ENCODE peak calls at places on chromosomes 7 and 10, in five cellular contexts. One of them, this sample, is unnamed.

GRCh38 chr7:35624299-35625186 is 70.4 kb downstream of the HERPUD2 start:
- DNase-seq in uterus: no peak
- DNase-seq in heart right ventricle: peak
- DNase-seq in epithelial cell of esophagus: peak
- DNase-seq in heart left ventricle: peak
- DNase-seq in this sample: no peak

GRCh38 chr10:127848226-127848625 is 44.5 kb downstream of the CLRN3 start:
- DNase-seq in uterus: no peak
- DNase-seq in heart right ventricle: no peak
- DNase-seq in epithelial cell of esophagus: no peak
- DNase-seq in heart left ventricle: no peak
- DNase-seq in this sample: no peak

GRCh38 chr7:134697487-134697886 is 50.8 kb downstream of the BPGM start:
- DNase-seq in uterus: no peak
- DNase-seq in heart right ventricle: no peak
- DNase-seq in epithelial cell of esophagus: peak
- DNase-seq in heart left ventricle: no peak
- DNase-seq in this sample: no peak

GRCh38 chr10:50470798-50471582 is 152.8 kb downstream of the SGMS1 start:
- DNase-seq in uterus: no peak
- DNase-seq in heart right ventricle: no peak
- DNase-seq in epithelial cell of esophagus: peak
- DNase-seq in heart left ventricle: no peak
- DNase-seq in this sample: no peak

GRCh38 chr7:134693256-134693655 is 46.6 kb downstream of the BPGM start:
- DNase-seq in uterus: peak
- DNase-seq in heart right ventricle: no peak
- DNase-seq in epithelial cell of esophagus: peak
- DNase-seq in heart left ventricle: no peak
- DNase-seq in this sample: peak

GRCh38 chr7:134567368-134567767 is 18.5 kb downstream of the AKR1B15 start:
- DNase-seq in uterus: no peak
- DNase-seq in heart right ventricle: no peak
- DNase-seq in epithelial cell of esophagus: no peak
- DNase-seq in heart left ventricle: no peak
- DNase-seq in this sample: no peak

GRCh38 chr7:18610331-18610948 is 114.9 kb downstream of the HDAC9 start:
- DNase-seq in uterus: no peak
- DNase-seq in heart right ventricle: no peak
- DNase-seq in epithelial cell of esophagus: peak
- DNase-seq in heart left ventricle: no peak
- DNase-seq in this sample: no peak

GRCh38 chr10:125190961-125191360 is 30.6 kb upstream of the CTBP2 start:
- DNase-seq in uterus: no peak
- DNase-seq in heart right ventricle: no peak
- DNase-seq in epithelial cell of esophagus: no peak
- DNase-seq in heart left ventricle: no peak
- DNase-seq in this sample: no peak

GRCh38 chr7:104231054-104232046 is 23.5 kb upstream of the ORC5 start:
- DNase-seq in uterus: peak
- DNase-seq in heart right ventricle: no peak
- DNase-seq in epithelial cell of esophagus: peak
- DNase-seq in heart left ventricle: peak
- DNase-seq in this sample: peak

GRCh38 chr10:71294856-71295255 is 24.2 kb upstream of the SLC29A3 start:
- DNase-seq in uterus: no peak
- DNase-seq in heart right ventricle: no peak
- DNase-seq in epithelial cell of esophagus: no peak
- DNase-seq in heart left ventricle: no peak
- DNase-seq in this sample: no peak

GRCh38 chr10:20466731-20467130 is 430.4 kb downstream of the NEBL start:
- DNase-seq in uterus: no peak
- DNase-seq in heart right ventricle: no peak
- DNase-seq in epithelial cell of esophagus: peak
- DNase-seq in heart left ventricle: no peak
- DNase-seq in this sample: no peak

GRCh38 chr10:112546474-112546873 is 99.5 kb downstream of the VTI1A start:
- DNase-seq in uterus: no peak
- DNase-seq in heart right ventricle: no peak
- DNase-seq in epithelial cell of esophagus: no peak
- DNase-seq in heart left ventricle: no peak
- DNase-seq in this sample: no peak

GRCh38 chr7:14833707-14834106 is 68.8 kb downstream of the DGKB start:
- DNase-seq in uterus: no peak
- DNase-seq in heart right ventricle: no peak
- DNase-seq in epithelial cell of esophagus: no peak
- DNase-seq in heart left ventricle: no peak
- DNase-seq in this sample: no peak

GRCh38 chr10:9012312-9012711 is 957.8 kb downstream of the GATA3 start:
- DNase-seq in uterus: no peak
- DNase-seq in heart right ventricle: no peak
- DNase-seq in epithelial cell of esophagus: peak
- DNase-seq in heart left ventricle: no peak
- DNase-seq in this sample: no peak

GRCh38 chr7:16411391-16411790 is 9.9 kb downstream of the CRPPA start:
- DNase-seq in uterus: no peak
- DNase-seq in heart right ventricle: no peak
- DNase-seq in epithelial cell of esophagus: peak
- DNase-seq in heart left ventricle: no peak
- DNase-seq in this sample: no peak

GRCh38 chr7:130210181-130210935 is 2.7 kb downstream of the SSMEM1 start:
- DNase-seq in uterus: no peak
- DNase-seq in heart right ventricle: no peak
- DNase-seq in epithelial cell of esophagus: peak
- DNase-seq in heart left ventricle: no peak
- DNase-seq in this sample: no peak

GRCh38 chr10:95273393-95274312 is 17.1 kb downstream of the PDLIM1 start:
- DNase-seq in uterus: peak
- DNase-seq in heart right ventricle: no peak
- DNase-seq in epithelial cell of esophagus: peak
- DNase-seq in heart left ventricle: no peak
- DNase-seq in this sample: peak

GRCh38 chr7:135159359-135160087 is 11.0 kb downstream of the CYREN start:
- DNase-seq in uterus: no peak
- DNase-seq in heart right ventricle: no peak
- DNase-seq in epithelial cell of esophagus: no peak
- DNase-seq in heart left ventricle: no peak
- DNase-seq in this sample: no peak

GRCh38 chr10:79050896-79051555 is 17.7 kb upstream of the ZMIZ1 start:
- DNase-seq in uterus: no peak
- DNase-seq in heart right ventricle: no peak
- DNase-seq in epithelial cell of esophagus: peak
- DNase-seq in heart left ventricle: no peak
- DNase-seq in this sample: no peak

GRCh38 chr7:41698726-41699125 is 4.2 kb downstream of the INHBA start:
- DNase-seq in uterus: no peak
- DNase-seq in heart right ventricle: no peak
- DNase-seq in epithelial cell of esophagus: peak
- DNase-seq in heart left ventricle: no peak
- DNase-seq in this sample: no peak

GRCh38 chr7:42002654-42003053 is 234.4 kb downstream of the GLI3 start:
- DNase-seq in uterus: no peak
- DNase-seq in heart right ventricle: no peak
- DNase-seq in epithelial cell of esophagus: no peak
- DNase-seq in heart left ventricle: no peak
- DNase-seq in this sample: no peak

GRCh38 chr10:104113557-104113956 is 8.4 kb upstream of the SFR1 start:
- DNase-seq in uterus: no peak
- DNase-seq in heart right ventricle: no peak
- DNase-seq in epithelial cell of esophagus: no peak
- DNase-seq in heart left ventricle: no peak
- DNase-seq in this sample: no peak

GRCh38 chr10:1327759-1328158 is 271.6 kb downstream of the WDR37 start:
- DNase-seq in uterus: no peak
- DNase-seq in heart right ventricle: no peak
- DNase-seq in epithelial cell of esophagus: no peak
- DNase-seq in heart left ventricle: no peak
- DNase-seq in this sample: no peak

GRCh38 chr10:23696476-23696875 is 257.6 kb downstream of the OTUD1 start:
- DNase-seq in uterus: no peak
- DNase-seq in heart right ventricle: no peak
- DNase-seq in epithelial cell of esophagus: peak
- DNase-seq in heart left ventricle: no peak
- DNase-seq in this sample: no peak

GRCh38 chr7:67251986-67252558 is 255.4 kb downstream of the TYW1 start:
- DNase-seq in uterus: no peak
- DNase-seq in heart right ventricle: no peak
- DNase-seq in epithelial cell of esophagus: no peak
- DNase-seq in heart left ventricle: no peak
- DNase-seq in this sample: no peak

GRCh38 chr10:42977032-42977416 is 99.8 kb upstream of the RET start:
- DNase-seq in uterus: no peak
- DNase-seq in heart right ventricle: no peak
- DNase-seq in epithelial cell of esophagus: no peak
- DNase-seq in heart left ventricle: no peak
- DNase-seq in this sample: no peak

DNA sequence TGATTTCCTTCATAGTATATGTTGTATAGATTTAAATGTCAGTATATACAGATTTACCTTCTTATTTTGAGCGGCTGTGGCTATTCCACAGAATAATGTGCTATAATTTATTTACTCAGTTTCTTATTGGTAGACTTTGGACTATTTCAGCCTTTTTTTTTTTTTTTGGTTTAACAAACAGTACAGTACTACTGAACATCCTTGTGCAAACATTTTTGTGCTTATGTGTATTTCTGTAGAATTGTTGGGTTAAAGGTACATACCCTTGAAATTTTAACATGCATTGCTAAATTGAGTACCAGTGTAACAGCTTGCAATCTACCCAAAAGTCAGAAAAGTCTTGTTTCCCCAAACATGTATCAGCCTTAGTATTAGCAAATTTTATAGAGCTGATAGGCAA is 68.8 kb downstream of the HHEX start:
- DNase-seq in uterus: no peak
- DNase-seq in heart right ventricle: no peak
- DNase-seq in epithelial cell of esophagus: no peak
- DNase-seq in heart left ventricle: no peak
- DNase-seq in this sample: no peak
- H3K4me3 ChIP-seq in uterus: no peak
- H3K4me3 ChIP-seq in heart right ventricle: no peak
- H3K4me3 ChIP-seq in epithelial cell of esophagus: no peak
- H3K4me3 ChIP-seq in heart left ventricle: no peak
- H3K4me3 ChIP-seq in this sample: no peak

GRCh38 chr7:28666144-28666543 is 253.8 kb downstream of the CREB5 start:
- DNase-seq in uterus: no peak
- DNase-seq in heart right ventricle: no peak
- DNase-seq in epithelial cell of esophagus: peak
- DNase-seq in heart left ventricle: no peak
- DNase-seq in this sample: no peak
- H3K4me3 ChIP-seq in uterus: no peak
- H3K4me3 ChIP-seq in heart right ventricle: no peak
- H3K4me3 ChIP-seq in epithelial cell of esophagus: no peak
- H3K4me3 ChIP-seq in heart left ventricle: no peak
- H3K4me3 ChIP-seq in this sample: no peak

DNA sequence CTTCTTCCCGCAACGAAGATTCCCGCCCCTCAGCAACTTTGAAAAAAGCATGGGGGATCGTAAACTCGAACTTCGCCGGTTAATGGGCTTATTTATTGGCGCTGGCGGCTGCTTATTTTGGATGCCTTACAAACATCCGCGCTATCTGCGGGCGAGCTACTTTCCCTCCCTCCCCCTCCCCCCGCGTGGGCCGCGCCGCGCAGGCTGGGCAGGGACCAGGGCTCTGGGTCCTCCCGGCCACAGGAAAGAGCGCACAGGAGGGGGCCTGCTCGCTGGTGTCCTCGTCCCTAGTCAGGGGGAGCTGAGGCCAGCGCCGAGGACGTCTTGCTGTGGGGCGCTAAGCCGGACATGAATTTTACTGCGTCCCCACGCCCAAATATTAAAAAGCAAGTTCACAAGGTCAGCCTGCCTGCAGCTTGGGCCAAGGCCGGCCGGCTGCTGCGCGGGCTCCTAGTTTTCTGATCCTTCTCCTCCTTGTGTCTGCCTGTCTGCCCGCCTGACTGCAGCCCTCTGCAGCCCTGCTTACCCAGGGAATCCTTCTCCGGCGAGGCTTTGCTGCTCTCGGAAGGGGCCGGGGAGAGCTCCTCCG is 1.2 kb downstream of the HOXA10 start:
- DNase-seq in uterus: peak
- DNase-seq in heart right ventricle: no peak
- DNase-seq in epithelial cell of esophagus: no peak
- DNase-seq in heart left ventricle: no peak
- DNase-seq in this sample: no peak
- H3K4me3 ChIP-seq in uterus: peak
- H3K4me3 ChIP-seq in heart right ventricle: peak
- H3K4me3 ChIP-seq in epithelial cell of esophagus: no peak
- H3K4me3 ChIP-seq in heart left ventricle: peak
- H3K4me3 ChIP-seq in this sample: peak

GRCh38 chr7:158781976-158782637 is 47.2 kb downstream of the ESYT2 start:
- DNase-seq in uterus: no peak
- DNase-seq in heart right ventricle: no peak
- DNase-seq in epithelial cell of esophagus: no peak
- DNase-seq in heart left ventricle: no peak
- DNase-seq in this sample: no peak

GRCh38 chr7:158784270-158784669 is 45.0 kb downstream of the ESYT2 start:
- DNase-seq in uterus: no peak
- DNase-seq in heart right ventricle: no peak
- DNase-seq in epithelial cell of esophagus: no peak
- DNase-seq in heart left ventricle: no peak
- DNase-seq in this sample: no peak

GRCh38 chr7:158781217-158781975 is 47.9 kb downstream of the ESYT2 start:
- DNase-seq in uterus: no peak
- DNase-seq in heart right ventricle: no peak
- DNase-seq in epithelial cell of esophagus: no peak
- DNase-seq in heart left ventricle: no peak
- DNase-seq in this sample: no peak

GRCh38 chr7:158783595-158783994 is 45.7 kb downstream of the ESYT2 start:
- DNase-seq in uterus: no peak
- DNase-seq in heart right ventricle: no peak
- DNase-seq in epithelial cell of esophagus: peak
- DNase-seq in heart left ventricle: no peak
- DNase-seq in this sample: no peak

DNA sequence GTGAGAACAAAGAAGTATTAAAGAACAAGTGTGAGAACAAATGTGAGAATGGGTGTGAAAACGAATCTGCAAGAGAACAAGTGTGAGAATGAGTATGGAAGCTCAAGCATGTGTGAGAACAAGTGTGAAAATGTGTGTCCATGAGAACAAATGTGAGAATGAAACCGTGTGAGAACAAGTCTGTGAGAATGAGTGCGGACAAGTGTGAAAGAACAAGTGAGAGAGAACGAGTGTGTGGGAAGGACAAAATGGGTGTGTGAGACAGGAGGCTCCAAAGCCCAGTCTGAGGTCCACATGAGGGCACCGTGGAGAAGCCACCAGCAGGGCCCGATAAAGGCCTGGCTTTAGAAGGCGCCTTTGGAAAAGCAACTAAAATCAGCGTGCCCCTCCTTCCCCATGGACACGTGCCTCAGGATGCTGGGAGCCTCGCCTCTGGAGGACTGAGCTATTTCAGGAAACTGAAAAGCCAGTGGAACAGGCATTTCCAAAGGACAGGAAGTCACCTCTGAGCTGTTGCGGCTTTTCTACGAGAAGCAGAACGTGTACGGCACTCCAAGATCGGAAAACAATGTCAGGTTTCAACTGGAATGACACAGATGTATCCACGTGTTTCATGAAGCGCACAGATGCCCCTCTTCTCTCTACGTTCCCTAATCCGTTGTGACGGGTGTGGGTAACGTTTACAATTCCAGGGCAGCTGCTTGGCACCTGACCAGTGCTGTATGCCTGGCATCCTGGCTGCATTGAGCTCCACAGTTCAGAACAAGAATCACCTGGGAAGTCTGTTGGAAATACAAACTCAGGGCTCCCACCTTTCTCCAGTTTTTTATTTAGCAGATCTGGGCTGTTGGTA is 46.4 kb downstream of the ESYT2 start:
- DNase-seq in uterus: peak
- DNase-seq in heart right ventricle: peak
- DNase-seq in epithelial cell of esophagus: peak
- DNase-seq in heart left ventricle: peak
- DNase-seq in this sample: peak
- H3K4me3 ChIP-seq in uterus: no peak
- H3K4me3 ChIP-seq in heart right ventricle: peak
- H3K4me3 ChIP-seq in epithelial cell of esophagus: no peak
- H3K4me3 ChIP-seq in heart left ventricle: no peak
- H3K4me3 ChIP-seq in this sample: peak

This sample was measured in right atrium auricular region.